ENCODE peak calls at places on chromosomes 3 and 15, in six cellular contexts. I is activated naive CD8-positive, alpha-beta T cell treated with anti-CD3 and anti-CD28 coated beads, Interleukin-2, amount 50 U/mL, for 24 hours; K is NAMALWA; Z is left ventricle myocardium superior; N is pons; X is pancreas. T is an unnamed sample.

GRCh38 chr3:17088602-17089313 is 204.0 kb downstream of the PLCL2 start:
- DNase-seq in I (peak; percentile 34), X (no peak), Z (no peak), N (no peak), K (no peak), T (peak; percentile 32)

GRCh38 chr15:31469801-31470545 is 143.3 kb downstream of the KLF13 start:
- DNase-seq in I (no peak), Z (no peak), X (no peak), K (peak; percentile 28), N (no peak), T (no peak)

GRCh38 chr3:88725440-88725839 is 382.0 kb upstream of the EPHA3 start:
- DNase-seq in K (no peak), I (no peak), N (no peak), Z (no peak), X (no peak), T (no peak)

GRCh38 chr3:122928396-122929187 is 99.0 kb downstream of the SEMA5B start:
- DNase-seq in N (no peak), I (no peak), Z (no peak), K (no peak), X (no peak), T (no peak)

GRCh38 chr3:51371943-51372557 is 13.0 kb upstream of the MANF start:
- DNase-seq in K (peak; percentile 53), N (peak; percentile 79), Z (no peak), X (no peak), I (peak; percentile 53), T (peak; percentile 72)

GRCh38 chr3:184970186-184970585 is 158.2 kb downstream of the VPS8 start:
- DNase-seq in X (no peak), N (no peak), K (no peak), Z (no peak), I (no peak), T (no peak)

GRCh38 chr15:100835626-100836025 is 44.0 kb upstream of the ALDH1A3 start:
- DNase-seq in Z (no peak), N (no peak), I (no peak), K (no peak), X (no peak), T (no peak)

GRCh38 chr3:158794936-158795518 is 6.8 kb upstream of the MFSD1 start:
- DNase-seq in X (no peak), N (no peak), I (no peak), K (peak; percentile 74), Z (no peak), T (no peak)

GRCh38 chr3:128801779-128802369 is 75.9 kb downstream of the RAB7A start:
- DNase-seq in I (no peak), X (no peak), K (no peak), N (no peak), Z (peak; percentile 69), T (no peak)

GRCh38 chr15:84752700-84753099 is 4.3 kb downstream of the ZNF592 start:
- DNase-seq in N (no peak), K (no peak), X (no peak), Z (no peak), I (no peak), T (no peak)

GRCh38 chr3:183188895-183189462 is 26.4 kb upstream of the LAMP3 start:
- DNase-seq in K (peak; percentile 67), X (no peak), Z (peak; percentile 41), N (peak; percentile 56), I (peak; percentile 51), T (peak; percentile 54)

GRCh38 chr3:76138921-76139320 is 353.6 kb upstream of the ZNF717 start:
- DNase-seq in X (no peak), Z (no peak), K (no peak), I (no peak), N (no peak), T (no peak)

GRCh38 chr3:138289701-138290100 is 40.0 kb downstream of the NME9 start:
- DNase-seq in I (no peak), K (no peak), N (no peak), X (no peak), Z (no peak), T (no peak)

GRCh38 chr15:85667491-85668424 is 127.0 kb downstream of the KLHL25 start:
- DNase-seq in Z (no peak), K (peak; percentile 57), I (no peak), X (no peak), N (peak; percentile 50), T (peak; percentile 57)

GRCh38 chr3:153146191-153147053 is 15.6 kb upstream of the RAP2B start:
- DNase-seq in I (no peak), K (no peak), Z (no peak), X (no peak), N (no peak), T (no peak)

GRCh38 chr15:96347181-96348111 is 16.9 kb downstream of the NR2F2 start:
- DNase-seq in Z (no peak), I (no peak), X (no peak), K (no peak), N (no peak), T (no peak)

GRCh38 chr3:188631291-188632010 is 477.5 kb downstream of the LPP start:
- DNase-seq in Z (no peak), I (no peak), N (no peak), X (no peak), K (no peak), T (no peak)

GRCh38 chr3:151581046-151581445 is 120.2 kb upstream of the IGSF10 start:
- DNase-seq in N (no peak), X (no peak), Z (no peak), I (no peak), K (no peak), T (no peak)

GRCh38 chr3:178707632-178708031 is 171.4 kb downstream of the KCNMB2 start:
- DNase-seq in K (no peak), I (no peak), X (no peak), Z (no peak), N (no peak), T (no peak)

GRCh38 chr3:76097588-76097975 is 312.2 kb upstream of the ZNF717 start:
- DNase-seq in K (no peak), Z (no peak), N (no peak), X (no peak), I (no peak), T (no peak)

GRCh38 chr15:83285979-83286553 is 1.6 kb upstream of the BNC1 start:
- DNase-seq in K (no peak), Z (no peak), I (no peak), N (no peak), X (no peak), T (no peak)

GRCh38 chr15:34647569-34648334 is 64.3 kb upstream of the GOLGA8B start:
- DNase-seq in I (no peak), N (peak; percentile 9), K (no peak), X (no peak), Z (no peak), T (no peak)

GRCh38 chr3:66029443-66029842 is 9.3 kb downstream of the MAGI1 start:
- DNase-seq in K (no peak), Z (no peak), N (no peak), I (no peak), X (no peak), T (no peak)

GRCh38 chr15:71294636-71295241 is 179.5 kb downstream of the THSD4 start:
- DNase-seq in Z (no peak), N (no peak), X (no peak), K (no peak), I (no peak), T (no peak)

GRCh38 chr15:78950906-78951840 is 6.3 kb upstream of the CTSH start:
- DNase-seq in N (no peak), I (no peak), Z (no peak), K (peak; percentile 21), X (no peak), T (no peak)

GRCh38 chr3:11305509-11305908 is 33.3 kb downstream of the ATG7 start:
- DNase-seq in Z (no peak), I (no peak), K (no peak), X (no peak), N (no peak), T (no peak)

GRCh38 chr3:133663569-133664313 is 2.0 kb upstream of the TOPBP1 start:
- DNase-seq in X (no peak), Z (no peak), N (peak; percentile 91), I (peak; percentile 16), K (peak; percentile 92), T (peak; percentile 24)

GRCh38 chr3:177652556-177653290 is 455.4 kb upstream of the TBL1XR1 start:
- DNase-seq in N (no peak), I (no peak), Z (no peak), K (no peak), X (no peak), T (no peak)

T was measured in activated naive CD4-positive, alpha-beta T cell treated with anti-CD3 and anti-CD28 coated beads, Interleukin-2, amount 10 ng/mL, durations not matched to agents 7 days and 5 days.